ENCODE peak calls at places on chromosomes 7 and 10, in ten cellular contexts. R is kidney; M is endodermal cell; F is activated T-helper 9 cell treated with anti-CD3 and anti-CD28 coated beads, Interleukin-2, amount 50 U/mL, for 16 hours; Z is A673; A is stimulated activated CD8-positive, alpha-beta memory T cell treated with anti-CD3 and anti-CD28 coated beads, Interleukin-12 subunit alpha, Interleukin-12 subunit beta, amount 100 ng/mL, for 4 hours; H is WTC11; B is RCC 7860; I is SW480; Q is midbrain. Y is an unnamed sample.

GRCh38 chr10:35005868-35006267 is 84.3 kb downstream of the CUL2 start:
- DNase-seq in Q (no peak), Z (peak), A (no peak), M (no peak), B (peak), F (no peak), H (no peak), I (no peak), R (no peak), Y (no peak)

GRCh38 chr7:87345166-87345927 is at the start of gene CROT:
- DNase-seq in R (peak), F (peak), B (peak), A (peak), M (peak), H (peak), I (peak), Q (peak), Z (peak), Y (peak)

GRCh38 chr7:22821702-22822485 is 755 bp downstream of the TOMM7 start:
- DNase-seq in B (peak), A (no peak), Z (peak), Q (no peak), I (no peak), H (no peak), F (no peak), R (no peak), M (peak), Y (no peak)

GRCh38 chr10:76086571-76087260 is 655.3 kb downstream of the LRMDA start:
- DNase-seq in Q (no peak), F (no peak), Z (peak), R (peak), B (peak), A (no peak), M (peak), H (peak), I (peak), Y (peak)

GRCh38 chr7:96638669-96639068 is 71.0 kb downstream of the SEM1 start:
- DNase-seq in B (no peak), F (no peak), M (no peak), I (no peak), A (no peak), Z (no peak), Q (no peak), H (no peak), R (no peak), Y (no peak)

GRCh38 chr7:7516156-7516555 is 19.5 kb downstream of the COL28A1 start:
- DNase-seq in M (no peak), A (no peak), F (no peak), R (no peak), Q (no peak), B (no peak), H (no peak), I (no peak), Z (no peak), Y (no peak)

GRCh38 chr7:26292768-26293560 is 1.3 kb downstream of the SNX10 start:
- DNase-seq in F (no peak), R (peak), M (peak), I (no peak), Q (no peak), Z (no peak), B (no peak), A (no peak), H (peak), Y (peak)

GRCh38 chr10:27356738-27357137 is 116.1 kb upstream of the ACBD5 start:
- DNase-seq in A (no peak), H (no peak), I (no peak), Z (no peak), F (no peak), R (no peak), Q (no peak), B (no peak), M (no peak), Y (no peak)

GRCh38 chr10:91880310-91880709 is 29.0 kb downstream of the FGFBP3 start:
- DNase-seq in H (no peak), M (peak), Q (no peak), F (no peak), I (no peak), Z (no peak), A (no peak), B (no peak), R (no peak), Y (no peak)

GRCh38 chr7:131952365-131952764 is 395.9 kb upstream of the PODXL start:
- DNase-seq in I (no peak), Z (no peak), B (no peak), F (no peak), H (no peak), R (no peak), M (peak), Q (no peak), A (no peak), Y (no peak)

GRCh38 chr7:94041529-94041928 is 37.4 kb upstream of the BET1 start:
- DNase-seq in R (no peak), M (no peak), Z (no peak), F (no peak), Q (no peak), H (no peak), A (no peak), I (no peak), B (peak), Y (no peak)

GRCh38 chr10:99536400-99537254 is 3.9 kb downstream of the NKX2-3 start:
- DNase-seq in I (no peak), Q (no peak), H (peak), M (peak), F (no peak), R (no peak), Z (no peak), B (no peak), A (no peak), Y (no peak)